ENCODE peak calls at places on chromosomes 12 and 14, in ten cellular contexts. One of them, this sample, is unnamed.

GRCh38 chr14:94926176-94926575 is 156.3 kb upstream of the GSC start:
- DNase-seq in endothelial cell: no peak
- DNase-seq in CD8-positive, alpha-beta T cell: no peak
- DNase-seq in WERI-Rb-1: no peak
- DNase-seq in GM10248: no peak
- DNase-seq in ovary: no peak
- DNase-seq in pancreas: no peak
- DNase-seq in H9: no peak
- DNase-seq in mucosa of descending colon: no peak
- DNase-seq in bronchial epithelial cell: no peak
- DNase-seq in this sample: no peak

GRCh38 chr12:24034160-24034559 is 84.7 kb upstream of the SOX5 start:
- DNase-seq in endothelial cell: no peak
- DNase-seq in CD8-positive, alpha-beta T cell: no peak
- DNase-seq in WERI-Rb-1: no peak
- DNase-seq in GM10248: no peak
- DNase-seq in ovary: no peak
- DNase-seq in pancreas: no peak
- DNase-seq in H9: no peak
- DNase-seq in mucosa of descending colon: no peak
- DNase-seq in bronchial epithelial cell: no peak
- DNase-seq in this sample: no peak

GRCh38 chr12:108234155-108234554 is 105.0 kb downstream of the CMKLR1 start:
- DNase-seq in endothelial cell: peak
- DNase-seq in CD8-positive, alpha-beta T cell: no peak
- DNase-seq in WERI-Rb-1: no peak
- DNase-seq in GM10248: no peak
- DNase-seq in ovary: no peak
- DNase-seq in pancreas: no peak
- DNase-seq in H9: no peak
- DNase-seq in mucosa of descending colon: no peak
- DNase-seq in bronchial epithelial cell: no peak
- DNase-seq in this sample: no peak

GRCh38 chr12:57754411-57755193 is at the start of gene MARCHF9:
- DNase-seq in endothelial cell: no peak
- DNase-seq in CD8-positive, alpha-beta T cell: peak
- DNase-seq in WERI-Rb-1: peak
- DNase-seq in GM10248: peak
- DNase-seq in ovary: peak
- DNase-seq in pancreas: peak
- DNase-seq in H9: peak
- DNase-seq in mucosa of descending colon: peak
- DNase-seq in bronchial epithelial cell: peak
- DNase-seq in this sample: peak

GRCh38 chr12:40312982-40313576 is 88.3 kb downstream of the LRRK2 start:
- DNase-seq in endothelial cell: no peak
- DNase-seq in CD8-positive, alpha-beta T cell: no peak
- DNase-seq in WERI-Rb-1: no peak
- DNase-seq in GM10248: no peak
- DNase-seq in ovary: no peak
- DNase-seq in pancreas: no peak
- DNase-seq in H9: no peak
- DNase-seq in mucosa of descending colon: no peak
- DNase-seq in bronchial epithelial cell: peak
- DNase-seq in this sample: no peak

GRCh38 chr12:101962486-101962885 is 85.1 kb downstream of the DRAM1 start:
- DNase-seq in endothelial cell: no peak
- DNase-seq in CD8-positive, alpha-beta T cell: no peak
- DNase-seq in WERI-Rb-1: peak
- DNase-seq in GM10248: no peak
- DNase-seq in ovary: no peak
- DNase-seq in pancreas: no peak
- DNase-seq in H9: no peak
- DNase-seq in mucosa of descending colon: no peak
- DNase-seq in bronchial epithelial cell: peak
- DNase-seq in this sample: no peak

GRCh38 chr12:6416596-6416995 is 28.2 kb upstream of the CD27 start:
- DNase-seq in endothelial cell: no peak
- DNase-seq in CD8-positive, alpha-beta T cell: no peak
- DNase-seq in WERI-Rb-1: no peak
- DNase-seq in GM10248: no peak
- DNase-seq in ovary: no peak
- DNase-seq in pancreas: no peak
- DNase-seq in H9: no peak
- DNase-seq in mucosa of descending colon: no peak
- DNase-seq in bronchial epithelial cell: no peak
- DNase-seq in this sample: no peak

GRCh38 chr12:46300906-46301305 is 32.1 kb upstream of the SLC38A1 start:
- DNase-seq in endothelial cell: peak
- DNase-seq in CD8-positive, alpha-beta T cell: no peak
- DNase-seq in WERI-Rb-1: no peak
- DNase-seq in GM10248: no peak
- DNase-seq in ovary: no peak
- DNase-seq in pancreas: no peak
- DNase-seq in H9: no peak
- DNase-seq in mucosa of descending colon: no peak
- DNase-seq in bronchial epithelial cell: peak
- DNase-seq in this sample: no peak

GRCh38 chr14:99275222-99275584 is 3.2 kb upstream of the BCL11B start:
- DNase-seq in endothelial cell: no peak
- DNase-seq in CD8-positive, alpha-beta T cell: no peak
- DNase-seq in WERI-Rb-1: no peak
- DNase-seq in GM10248: no peak
- DNase-seq in ovary: no peak
- DNase-seq in pancreas: no peak
- DNase-seq in H9: no peak
- DNase-seq in mucosa of descending colon: no peak
- DNase-seq in bronchial epithelial cell: no peak
- DNase-seq in this sample: no peak

GRCh38 chr12:34396006-34396860 is 373.9 kb downstream of the ALG10 start:
- DNase-seq in endothelial cell: peak
- DNase-seq in CD8-positive, alpha-beta T cell: peak
- DNase-seq in WERI-Rb-1: peak
- DNase-seq in GM10248: peak
- DNase-seq in ovary: peak
- DNase-seq in pancreas: peak
- DNase-seq in H9: peak
- DNase-seq in mucosa of descending colon: peak
- DNase-seq in bronchial epithelial cell: no peak
- DNase-seq in this sample: no peak

GRCh38 chr14:91286530-91286937 is 42.0 kb upstream of the GPR68 start:
- DNase-seq in endothelial cell: peak
- DNase-seq in CD8-positive, alpha-beta T cell: peak
- DNase-seq in WERI-Rb-1: peak
- DNase-seq in GM10248: peak
- DNase-seq in ovary: peak
- DNase-seq in pancreas: peak
- DNase-seq in H9: peak
- DNase-seq in mucosa of descending colon: peak
- DNase-seq in bronchial epithelial cell: peak
- DNase-seq in this sample: peak

GRCh38 chr12:122073815-122074214 is 4.7 kb upstream of the MLXIP start:
- DNase-seq in endothelial cell: no peak
- DNase-seq in CD8-positive, alpha-beta T cell: no peak
- DNase-seq in WERI-Rb-1: no peak
- DNase-seq in GM10248: no peak
- DNase-seq in ovary: no peak
- DNase-seq in pancreas: no peak
- DNase-seq in H9: no peak
- DNase-seq in mucosa of descending colon: no peak
- DNase-seq in bronchial epithelial cell: no peak
- DNase-seq in this sample: no peak

GRCh38 chr12:5554711-5555110 is 122.8 kb downstream of the NTF3 start:
- DNase-seq in endothelial cell: no peak
- DNase-seq in CD8-positive, alpha-beta T cell: no peak
- DNase-seq in WERI-Rb-1: no peak
- DNase-seq in GM10248: no peak
- DNase-seq in ovary: no peak
- DNase-seq in pancreas: no peak
- DNase-seq in H9: no peak
- DNase-seq in mucosa of descending colon: no peak
- DNase-seq in bronchial epithelial cell: no peak
- DNase-seq in this sample: no peak

GRCh38 chr14:91892918-91893527 is 25.7 kb upstream of the TC2N start:
- DNase-seq in endothelial cell: peak
- DNase-seq in CD8-positive, alpha-beta T cell: peak
- DNase-seq in WERI-Rb-1: peak
- DNase-seq in GM10248: peak
- DNase-seq in ovary: no peak
- DNase-seq in pancreas: no peak
- DNase-seq in H9: peak
- DNase-seq in mucosa of descending colon: no peak
- DNase-seq in bronchial epithelial cell: no peak
- DNase-seq in this sample: peak

DNA sequence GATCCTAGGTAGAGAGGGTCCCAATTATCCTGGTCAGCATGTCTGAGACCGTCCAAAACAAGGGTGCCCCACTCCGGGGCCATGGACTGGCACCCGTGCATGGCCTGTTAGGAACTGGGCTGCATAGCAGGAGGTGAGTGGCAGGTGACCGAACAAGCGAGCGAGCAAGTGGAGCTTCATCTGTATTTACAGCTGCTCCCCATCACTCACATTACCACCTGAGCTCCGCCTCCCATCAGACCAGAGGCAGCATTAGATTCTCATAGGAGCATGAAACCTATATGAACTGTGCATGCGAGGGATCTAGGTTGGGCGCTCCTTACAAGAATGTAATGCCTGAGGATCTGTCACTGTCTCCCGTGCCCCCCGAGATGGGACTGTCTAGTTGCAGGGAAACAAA is 44.4 kb upstream of the TMCC3 start:
- DNase-seq in endothelial cell: no peak
- DNase-seq in CD8-positive, alpha-beta T cell: no peak
- DNase-seq in WERI-Rb-1: no peak
- DNase-seq in GM10248: no peak
- DNase-seq in ovary: no peak
- DNase-seq in pancreas: no peak
- DNase-seq in H9: no peak
- DNase-seq in mucosa of descending colon: no peak
- DNase-seq in bronchial epithelial cell: no peak
- DNase-seq in this sample: no peak
- TF ChIP-seq CTCF in endothelial cell: no peak
- TF ChIP-seq CTCF in CD8-positive, alpha-beta T cell: no peak
- TF ChIP-seq CTCF in WERI-Rb-1: no peak
- TF ChIP-seq CTCF in GM10248: no peak
- TF ChIP-seq CTCF in ovary: no peak
- TF ChIP-seq CTCF in pancreas: no peak
- TF ChIP-seq CTCF in H9: no peak
- TF ChIP-seq CTCF in mucosa of descending colon: no peak
- TF ChIP-seq CTCF in bronchial epithelial cell: no peak
- TF ChIP-seq CTCF in this sample: no peak

GRCh38 chr12:56271031-56271430 is 4.3 kb downstream of the COQ10A start:
- DNase-seq in endothelial cell: no peak
- DNase-seq in CD8-positive, alpha-beta T cell: no peak
- DNase-seq in WERI-Rb-1: no peak
- DNase-seq in GM10248: no peak
- DNase-seq in ovary: no peak
- DNase-seq in pancreas: no peak
- DNase-seq in H9: no peak
- DNase-seq in mucosa of descending colon: no peak
- DNase-seq in bronchial epithelial cell: peak
- DNase-seq in this sample: no peak
- TF ChIP-seq CTCF in endothelial cell: no peak
- TF ChIP-seq CTCF in CD8-positive, alpha-beta T cell: no peak
- TF ChIP-seq CTCF in WERI-Rb-1: peak
- TF ChIP-seq CTCF in GM10248: peak
- TF ChIP-seq CTCF in ovary: no peak
- TF ChIP-seq CTCF in pancreas: no peak
- TF ChIP-seq CTCF in H9: peak
- TF ChIP-seq CTCF in mucosa of descending colon: no peak
- TF ChIP-seq CTCF in bronchial epithelial cell: peak
- TF ChIP-seq CTCF in this sample: no peak

DNA sequence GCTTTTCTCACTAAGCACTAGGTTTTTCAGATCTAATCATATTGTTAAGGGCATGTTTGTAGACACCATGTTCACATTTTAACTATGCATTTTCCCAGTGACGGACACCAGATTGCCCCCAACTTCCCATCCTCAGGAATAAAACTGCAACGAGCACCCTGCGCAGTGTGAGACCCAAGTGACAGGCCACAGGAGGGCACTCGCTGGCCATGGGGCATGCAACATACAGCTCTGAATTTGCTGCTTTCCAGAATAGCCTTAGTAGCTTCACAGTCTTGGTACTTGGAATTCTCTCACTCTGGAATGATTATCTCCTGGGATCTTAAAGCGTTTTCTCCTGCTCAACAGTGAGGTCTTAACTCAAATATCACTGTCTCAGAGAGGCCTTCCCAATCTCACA is 983 bp upstream of the DDX47 start:
- DNase-seq in endothelial cell: no peak
- DNase-seq in CD8-positive, alpha-beta T cell: no peak
- DNase-seq in WERI-Rb-1: no peak
- DNase-seq in GM10248: no peak
- DNase-seq in ovary: no peak
- DNase-seq in pancreas: no peak
- DNase-seq in H9: no peak
- DNase-seq in mucosa of descending colon: no peak
- DNase-seq in bronchial epithelial cell: no peak
- DNase-seq in this sample: no peak
- TF ChIP-seq CTCF in endothelial cell: no peak
- TF ChIP-seq CTCF in CD8-positive, alpha-beta T cell: no peak
- TF ChIP-seq CTCF in WERI-Rb-1: no peak
- TF ChIP-seq CTCF in GM10248: no peak
- TF ChIP-seq CTCF in ovary: no peak
- TF ChIP-seq CTCF in pancreas: no peak
- TF ChIP-seq CTCF in H9: no peak
- TF ChIP-seq CTCF in mucosa of descending colon: no peak
- TF ChIP-seq CTCF in bronchial epithelial cell: peak
- TF ChIP-seq CTCF in this sample: no peak

DNA sequence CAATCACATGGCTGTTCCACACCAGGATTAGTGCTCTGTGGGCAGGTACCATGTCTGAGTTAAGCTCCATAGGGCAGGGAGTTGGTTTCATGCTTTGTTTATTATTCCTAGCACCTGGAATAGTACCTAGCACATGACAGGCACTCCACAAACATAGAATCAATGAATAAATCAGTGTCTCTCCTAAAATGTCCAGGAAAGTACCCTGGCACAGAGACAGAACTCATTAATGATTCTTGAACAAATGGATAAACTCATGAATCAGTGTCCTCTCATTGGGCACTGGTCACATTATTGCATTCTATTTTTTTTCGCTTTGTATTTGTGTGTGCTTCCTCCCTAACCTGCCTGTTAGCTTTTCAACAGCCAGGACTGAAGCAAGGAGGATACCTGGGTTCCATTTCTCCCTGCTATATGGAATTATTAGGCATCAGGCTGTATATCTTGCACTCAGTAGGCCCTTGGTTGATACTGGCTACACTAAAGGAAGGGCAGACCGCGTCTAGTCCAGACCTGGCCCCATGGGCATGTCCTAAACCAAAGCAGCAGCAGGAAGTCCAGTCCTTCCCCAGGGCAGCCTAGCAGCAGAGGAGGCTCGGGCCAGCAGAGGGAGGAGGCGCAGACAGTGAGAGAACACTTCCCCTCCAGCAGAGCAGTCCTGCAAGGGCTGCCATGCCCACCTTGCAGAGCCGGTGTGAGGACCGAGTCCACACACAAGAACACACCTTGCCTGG is 18.4 kb downstream of the HDAC7 start:
- DNase-seq in endothelial cell: peak
- DNase-seq in CD8-positive, alpha-beta T cell: no peak
- DNase-seq in WERI-Rb-1: no peak
- DNase-seq in GM10248: no peak
- DNase-seq in ovary: no peak
- DNase-seq in pancreas: no peak
- DNase-seq in H9: no peak
- DNase-seq in mucosa of descending colon: no peak
- DNase-seq in bronchial epithelial cell: no peak
- DNase-seq in this sample: no peak
- TF ChIP-seq CTCF in endothelial cell: no peak
- TF ChIP-seq CTCF in CD8-positive, alpha-beta T cell: no peak
- TF ChIP-seq CTCF in WERI-Rb-1: no peak
- TF ChIP-seq CTCF in GM10248: no peak
- TF ChIP-seq CTCF in ovary: no peak
- TF ChIP-seq CTCF in pancreas: no peak
- TF ChIP-seq CTCF in H9: no peak
- TF ChIP-seq CTCF in mucosa of descending colon: no peak
- TF ChIP-seq CTCF in bronchial epithelial cell: peak
- TF ChIP-seq CTCF in this sample: no peak

This sample was measured in glutamatergic neuron.